ENCODE peak calls at places on chromosomes 6 and 20, in five cellular contexts. A is sigmoid colon, N is endodermal cell, I is neural progenitor cell, E is IMR-90. C is an unnamed sample.

GRCh38 chr6:32081168-32081624 is 27.9 kb downstream of the TNXB start:
- DNase-seq in E (peak; percentile 89), A (peak; percentile 93), I (no peak), N (no peak), C (peak; percentile 59)

GRCh38 chr20:3783516-3784225 is 2.4 kb upstream of the SPEF1 start:
- DNase-seq in N (no peak), A (no peak), E (no peak), I (no peak), C (no peak)

GRCh38 chr20:63850689-63851547 is 10.4 kb upstream of the ABHD16B start:
- DNase-seq in E (no peak), I (no peak), N (peak; percentile 39), A (no peak), C (no peak)

GRCh38 chr6:38876470-38876869 is 161.4 kb downstream of the DNAH8 start:
- DNase-seq in A (no peak), E (no peak), N (no peak), I (peak; percentile 17), C (no peak)

GRCh38 chr6:96460052-96460700 is 61.4 kb upstream of the UFL1 start:
- DNase-seq in N (no peak), A (no peak), E (no peak), I (no peak), C (no peak)

GRCh38 chr6:72959821-72960220 is 265.5 kb downstream of the KHDC1L start:
- DNase-seq in E (peak; percentile 49), A (no peak), I (no peak), N (no peak), C (no peak)

GRCh38 chr20:1119128-1119505 is 715 bp downstream of the PSMF1 start:
- DNase-seq in N (no peak), I (no peak), A (no peak), E (no peak), C (no peak)

GRCh38 chr6:19501737-19502245 is 335.4 kb upstream of the ID4 start:
- DNase-seq in N (no peak), E (no peak), A (no peak), I (no peak), C (no peak)

GRCh38 chr6:28336284-28337024 is 506 bp upstream of the ZSCAN31 start:
- DNase-seq in N (no peak), A (no peak), I (peak; percentile 43), E (peak; percentile 31), C (peak; percentile 60)

GRCh38 chr20:23092409-23092756 is 6.3 kb upstream of the CD93 start:
- DNase-seq in E (no peak), A (no peak), N (no peak), I (no peak), C (no peak)

GRCh38 chr6:53717571-53717970 is 52.0 kb upstream of the KLHL31 start:
- DNase-seq in A (no peak), E (no peak), N (no peak), I (no peak), C (no peak)

GRCh38 chr20:50579511-50579910 is 69.3 kb downstream of the PTPN1 start:
- DNase-seq in I (no peak), A (peak; percentile 51), N (no peak), E (no peak), C (no peak)

GRCh38 chr20:50578061-50578777 is 68.0 kb downstream of the PTPN1 start:
- DNase-seq in A (no peak), E (no peak), I (no peak), N (no peak), C (no peak)

GRCh38 chr20:50578778-50579165 is 68.6 kb downstream of the PTPN1 start:
- DNase-seq in I (no peak), N (no peak), E (no peak), A (peak; percentile 58), C (no peak)

GRCh38 chr20:50575869-50576720 is 65.9 kb downstream of the PTPN1 start:
- DNase-seq in N (peak; percentile 89), I (peak; percentile 72), E (peak; percentile 51), A (peak; percentile 88), C (no peak)

GRCh38 chr20:50577175-50578018 is 67.2 kb downstream of the PTPN1 start:
- DNase-seq in N (no peak), A (peak; percentile 87), E (no peak), I (no peak), C (no peak)
- H3K4me3 ChIP-seq in N (no peak overlapping the region), A (no peak overlapping the region), E (no peak overlapping the region), I (no peak overlapping the region), C (no peak overlapping the region)

GRCh38 chr6:76839505-76839904 is 623.8 kb downstream of the HTR1B start:
- DNase-seq in N (no peak), A (no peak), I (no peak), E (no peak), C (no peak)
- TF ChIP-seq CTCF in N (no peak), A (no peak), I (no peak), E (no peak), C (no peak)

GRCh38 chr6:26249959-26250805 is 114.8 kb upstream of the BTN3A2 start:
- DNase-seq in E (peak; percentile 73), I (peak; percentile 93), N (peak; percentile 90), A (peak; percentile 76), C (no peak)

GRCh38 chr6:26250806-26251075 is 114.3 kb upstream of the BTN3A2 start:
- DNase-seq in A (no peak), I (peak; percentile 59), N (no peak), E (peak; percentile 55), C (no peak)

GRCh38 chr6:26249709-26249958 is 115.4 kb upstream of the BTN3A2 start:
- DNase-seq in I (no peak), E (no peak), A (peak; percentile 66), N (no peak), C (no peak)

GRCh38 chr6:26254666-26255176 is 110.3 kb upstream of the BTN3A2 start:
- DNase-seq in I (no peak), A (no peak), N (no peak), E (no peak), C (no peak)

DNA sequence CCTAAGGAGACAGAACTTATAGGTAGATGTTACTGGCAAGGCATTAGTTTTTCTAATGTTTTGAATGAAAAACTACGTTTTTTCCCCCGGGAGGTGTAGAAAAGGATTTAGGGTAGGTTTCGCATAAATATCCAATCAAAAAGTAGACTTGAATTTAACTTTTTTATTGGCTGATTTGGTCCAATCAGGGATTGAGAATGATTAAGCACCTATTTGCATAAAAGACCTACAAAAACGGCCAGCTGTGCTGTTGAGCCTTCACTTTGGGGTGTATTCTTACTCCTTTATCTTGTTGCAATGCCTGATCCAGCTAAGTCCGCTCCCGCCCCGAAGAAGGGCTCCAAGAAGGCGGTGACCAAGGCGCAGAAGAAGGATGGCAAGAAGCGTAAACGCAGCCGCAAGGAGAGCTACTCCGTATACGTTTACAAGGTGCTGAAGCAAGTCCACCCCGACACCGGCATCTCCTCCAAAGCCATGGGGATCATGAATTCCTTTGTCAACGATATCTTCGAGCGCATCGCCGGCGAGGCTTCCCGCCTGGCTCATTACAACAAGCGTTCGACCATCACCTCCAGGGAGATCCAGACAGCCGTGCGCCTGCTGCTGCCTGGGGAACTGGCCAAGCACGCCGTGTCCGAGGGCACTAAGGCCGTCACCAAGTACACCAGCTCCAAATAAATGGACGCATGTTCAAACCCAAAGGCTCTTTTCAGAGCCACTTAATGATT is 113.5 kb upstream of the BTN3A2 start:
- DNase-seq in E (peak; percentile 95), A (no peak), N (peak; percentile 94), I (peak; percentile 89), C (peak; percentile 92)
- H3K4me3 ChIP-seq in E (peak overlapping the region; percentile 83), A (peak overlapping the region; percentile 48), N (peak overlapping the region; percentile 99), I (peak overlapping the region; percentile 91), C (peak overlapping the region; percentile 79)

GRCh38 chr6:50658561-50658960 is 54.8 kb upstream of the TFAP2D start:
- DNase-seq in E (no peak), I (no peak), A (no peak), N (no peak), C (no peak)

GRCh38 chr6:50653253-50653652 is 60.1 kb upstream of the TFAP2D start:
- DNase-seq in I (peak; percentile 38), E (no peak), N (no peak), A (no peak), C (no peak)

GRCh38 chr6:50654155-50654554 is 59.2 kb upstream of the TFAP2D start:
- DNase-seq in E (no peak), I (no peak), A (no peak), N (no peak), C (no peak)

GRCh38 chr6:50657513-50657912 is 55.8 kb upstream of the TFAP2D start:
- DNase-seq in A (no peak), I (no peak), N (no peak), E (no peak), C (no peak)

DNA sequence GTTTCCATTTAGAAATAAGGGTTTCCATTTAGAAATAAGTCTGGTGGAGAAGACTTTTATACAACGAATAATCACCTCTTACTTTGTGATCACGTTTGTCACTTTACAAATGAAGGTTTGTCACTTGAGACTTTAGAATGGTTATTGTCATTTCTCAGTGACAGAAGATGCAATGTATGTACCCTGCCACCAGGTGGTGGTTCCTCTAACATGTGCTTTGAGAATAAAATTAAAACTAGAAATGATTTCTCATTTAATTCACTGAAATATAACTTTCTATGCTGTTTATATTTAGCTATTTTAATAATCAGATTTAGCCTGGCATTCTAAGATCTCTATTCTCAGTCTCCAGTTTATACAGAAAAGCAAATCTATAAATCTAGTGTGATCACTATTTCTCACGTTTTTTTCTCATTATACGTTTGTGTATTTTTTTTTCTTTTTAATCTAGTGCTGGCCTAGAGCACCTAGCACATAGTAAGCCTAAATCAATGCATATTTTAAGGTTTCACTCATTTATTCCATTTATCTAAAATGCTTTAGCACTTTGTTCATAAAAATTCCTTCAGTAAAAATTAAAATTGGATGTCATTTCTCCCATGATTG is 57.4 kb upstream of the TFAP2D start:
- DNase-seq in N (peak; percentile 45), E (peak; percentile 1), I (peak; percentile 39), A (no peak), C (no peak)
- TF ChIP-seq CTCF in N (peak; percentile 86), E (peak; percentile 49), I (peak; percentile 74), A (no peak), C (no peak)

DNA sequence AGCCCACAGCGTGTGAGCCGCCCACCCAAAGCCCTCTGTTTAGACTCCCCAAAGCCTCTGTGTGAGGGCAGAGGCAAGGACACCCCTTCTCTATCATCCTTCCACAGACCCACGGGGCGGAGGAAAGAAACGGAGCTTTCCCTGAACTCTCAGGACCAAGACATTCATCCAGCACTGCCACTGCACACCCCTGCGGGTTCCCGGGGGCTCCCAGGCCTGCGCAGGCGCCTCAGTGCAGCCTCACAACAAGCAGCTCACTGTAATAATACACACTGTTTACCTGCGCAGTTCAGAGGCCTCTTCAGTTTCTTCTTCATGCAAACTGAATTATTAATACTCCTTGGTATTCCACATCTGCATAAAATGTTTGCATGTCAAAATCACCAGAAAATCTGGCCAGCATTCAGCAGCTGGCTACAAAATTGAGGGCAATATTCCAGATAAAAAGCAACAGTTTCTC is 45.6 kb downstream of the NINL start:
- DNase-seq in A (no peak), E (peak; percentile 52), I (no peak), N (no peak), C (no peak)
- H3K4me3 ChIP-seq in A (peak overlapping the region; percentile 44), E (no peak overlapping the region), I (no peak overlapping the region), N (no peak overlapping the region), C (no peak overlapping the region)

GRCh38 chr20:61516398-61517208 is 264.5 kb downstream of the CDH4 start:
- DNase-seq in E (peak; percentile 35), I (no peak), N (no peak), A (no peak), C (peak; percentile 21)
- TF ChIP-seq CTCF in E (no peak), I (no peak), N (no peak), A (no peak), C (no peak)